ENCODE peak calls at places on chromosomes 5 and 9, in ten cellular contexts. One of them, this sample, is unnamed.

GRCh38 chr9:119905706-119906105 is 536.5 kb upstream of the BRINP1 start:
- DNase-seq in stimulated activated naive CD8-positive, alpha-beta T cell treated with anti-CD3 and anti-CD28 coated beads, Interleukin-15, Interleukin-2, amounts not matched to agents 100 U/mL and 50 U/mL, for 24 hours: no peak
- DNase-seq in COR-L47: peak
- DNase-seq in activated T-helper 1 cell treated with anti-CD3 and anti-CD28 coated beads, Interleukin-2, amount 50 U/mL, for 16 hours: no peak
- DNase-seq in T1000: no peak
- DNase-seq in heart right ventricle: no peak
- DNase-seq in GM13976: no peak
- DNase-seq in colonic mucosa: no peak
- DNase-seq in CD4-positive, CD25-positive, alpha-beta regulatory T cell: no peak
- DNase-seq in HTR-8/SVneo: no peak
- DNase-seq in this sample: peak

GRCh38 chr9:107260437-107261081 is 22.5 kb upstream of the RAD23B start:
- DNase-seq in stimulated activated naive CD8-positive, alpha-beta T cell treated with anti-CD3 and anti-CD28 coated beads, Interleukin-15, Interleukin-2, amounts not matched to agents 100 U/mL and 50 U/mL, for 24 hours: no peak
- DNase-seq in COR-L47: no peak
- DNase-seq in activated T-helper 1 cell treated with anti-CD3 and anti-CD28 coated beads, Interleukin-2, amount 50 U/mL, for 16 hours: no peak
- DNase-seq in T1000: no peak
- DNase-seq in heart right ventricle: no peak
- DNase-seq in GM13976: peak
- DNase-seq in colonic mucosa: no peak
- DNase-seq in CD4-positive, CD25-positive, alpha-beta regulatory T cell: no peak
- DNase-seq in HTR-8/SVneo: no peak
- DNase-seq in this sample: no peak

GRCh38 chr5:64147849-64148441 is 17.7 kb upstream of the RNF180 start:
- DNase-seq in stimulated activated naive CD8-positive, alpha-beta T cell treated with anti-CD3 and anti-CD28 coated beads, Interleukin-15, Interleukin-2, amounts not matched to agents 100 U/mL and 50 U/mL, for 24 hours: peak
- DNase-seq in COR-L47: peak
- DNase-seq in activated T-helper 1 cell treated with anti-CD3 and anti-CD28 coated beads, Interleukin-2, amount 50 U/mL, for 16 hours: no peak
- DNase-seq in T1000: no peak
- DNase-seq in heart right ventricle: peak
- DNase-seq in GM13976: peak
- DNase-seq in colonic mucosa: peak
- DNase-seq in CD4-positive, CD25-positive, alpha-beta regulatory T cell: no peak
- DNase-seq in HTR-8/SVneo: peak
- DNase-seq in this sample: peak

GRCh38 chr9:37104183-37104889 is 16.0 kb upstream of the ZCCHC7 start:
- DNase-seq in stimulated activated naive CD8-positive, alpha-beta T cell treated with anti-CD3 and anti-CD28 coated beads, Interleukin-15, Interleukin-2, amounts not matched to agents 100 U/mL and 50 U/mL, for 24 hours: no peak
- DNase-seq in COR-L47: no peak
- DNase-seq in activated T-helper 1 cell treated with anti-CD3 and anti-CD28 coated beads, Interleukin-2, amount 50 U/mL, for 16 hours: no peak
- DNase-seq in T1000: peak
- DNase-seq in heart right ventricle: no peak
- DNase-seq in GM13976: no peak
- DNase-seq in colonic mucosa: no peak
- DNase-seq in CD4-positive, CD25-positive, alpha-beta regulatory T cell: no peak
- DNase-seq in HTR-8/SVneo: no peak
- DNase-seq in this sample: no peak

GRCh38 chr5:56814361-56814962 is 887 bp upstream of the MAP3K1 start:
- DNase-seq in stimulated activated naive CD8-positive, alpha-beta T cell treated with anti-CD3 and anti-CD28 coated beads, Interleukin-15, Interleukin-2, amounts not matched to agents 100 U/mL and 50 U/mL, for 24 hours: peak
- DNase-seq in COR-L47: no peak
- DNase-seq in activated T-helper 1 cell treated with anti-CD3 and anti-CD28 coated beads, Interleukin-2, amount 50 U/mL, for 16 hours: peak
- DNase-seq in T1000: no peak
- DNase-seq in heart right ventricle: peak
- DNase-seq in GM13976: peak
- DNase-seq in colonic mucosa: peak
- DNase-seq in CD4-positive, CD25-positive, alpha-beta regulatory T cell: peak
- DNase-seq in HTR-8/SVneo: no peak
- DNase-seq in this sample: peak

GRCh38 chr5:62514510-62515119 is 64.0 kb upstream of the LRRC70 start:
- DNase-seq in stimulated activated naive CD8-positive, alpha-beta T cell treated with anti-CD3 and anti-CD28 coated beads, Interleukin-15, Interleukin-2, amounts not matched to agents 100 U/mL and 50 U/mL, for 24 hours: no peak
- DNase-seq in COR-L47: no peak
- DNase-seq in activated T-helper 1 cell treated with anti-CD3 and anti-CD28 coated beads, Interleukin-2, amount 50 U/mL, for 16 hours: no peak
- DNase-seq in T1000: no peak
- DNase-seq in heart right ventricle: no peak
- DNase-seq in GM13976: no peak
- DNase-seq in colonic mucosa: no peak
- DNase-seq in CD4-positive, CD25-positive, alpha-beta regulatory T cell: no peak
- DNase-seq in HTR-8/SVneo: no peak
- DNase-seq in this sample: no peak

GRCh38 chr9:116288658-116289057 is 135.1 kb downstream of the PAPPA start:
- DNase-seq in stimulated activated naive CD8-positive, alpha-beta T cell treated with anti-CD3 and anti-CD28 coated beads, Interleukin-15, Interleukin-2, amounts not matched to agents 100 U/mL and 50 U/mL, for 24 hours: no peak
- DNase-seq in COR-L47: no peak
- DNase-seq in activated T-helper 1 cell treated with anti-CD3 and anti-CD28 coated beads, Interleukin-2, amount 50 U/mL, for 16 hours: no peak
- DNase-seq in T1000: peak
- DNase-seq in heart right ventricle: no peak
- DNase-seq in GM13976: no peak
- DNase-seq in colonic mucosa: no peak
- DNase-seq in CD4-positive, CD25-positive, alpha-beta regulatory T cell: no peak
- DNase-seq in HTR-8/SVneo: peak
- DNase-seq in this sample: no peak

GRCh38 chr5:42749020-42749419 is 7.6 kb upstream of the CCDC152 start:
- DNase-seq in stimulated activated naive CD8-positive, alpha-beta T cell treated with anti-CD3 and anti-CD28 coated beads, Interleukin-15, Interleukin-2, amounts not matched to agents 100 U/mL and 50 U/mL, for 24 hours: no peak
- DNase-seq in COR-L47: no peak
- DNase-seq in activated T-helper 1 cell treated with anti-CD3 and anti-CD28 coated beads, Interleukin-2, amount 50 U/mL, for 16 hours: no peak
- DNase-seq in T1000: no peak
- DNase-seq in heart right ventricle: no peak
- DNase-seq in GM13976: no peak
- DNase-seq in colonic mucosa: no peak
- DNase-seq in CD4-positive, CD25-positive, alpha-beta regulatory T cell: no peak
- DNase-seq in HTR-8/SVneo: no peak
- DNase-seq in this sample: no peak

GRCh38 chr5:40976836-40977235 is 67.5 kb downstream of the C7 start:
- DNase-seq in stimulated activated naive CD8-positive, alpha-beta T cell treated with anti-CD3 and anti-CD28 coated beads, Interleukin-15, Interleukin-2, amounts not matched to agents 100 U/mL and 50 U/mL, for 24 hours: no peak
- DNase-seq in COR-L47: no peak
- DNase-seq in activated T-helper 1 cell treated with anti-CD3 and anti-CD28 coated beads, Interleukin-2, amount 50 U/mL, for 16 hours: no peak
- DNase-seq in T1000: no peak
- DNase-seq in heart right ventricle: no peak
- DNase-seq in GM13976: no peak
- DNase-seq in colonic mucosa: no peak
- DNase-seq in CD4-positive, CD25-positive, alpha-beta regulatory T cell: no peak
- DNase-seq in HTR-8/SVneo: no peak
- DNase-seq in this sample: no peak

GRCh38 chr9:2771101-2771500 is 53.8 kb downstream of the KCNV2 start:
- DNase-seq in stimulated activated naive CD8-positive, alpha-beta T cell treated with anti-CD3 and anti-CD28 coated beads, Interleukin-15, Interleukin-2, amounts not matched to agents 100 U/mL and 50 U/mL, for 24 hours: no peak
- DNase-seq in COR-L47: no peak
- DNase-seq in activated T-helper 1 cell treated with anti-CD3 and anti-CD28 coated beads, Interleukin-2, amount 50 U/mL, for 16 hours: no peak
- DNase-seq in T1000: no peak
- DNase-seq in heart right ventricle: no peak
- DNase-seq in GM13976: no peak
- DNase-seq in colonic mucosa: no peak
- DNase-seq in CD4-positive, CD25-positive, alpha-beta regulatory T cell: no peak
- DNase-seq in HTR-8/SVneo: no peak
- DNase-seq in this sample: no peak

GRCh38 chr5:142886211-142886610 is 116.0 kb downstream of the ARHGAP26 start:
- DNase-seq in stimulated activated naive CD8-positive, alpha-beta T cell treated with anti-CD3 and anti-CD28 coated beads, Interleukin-15, Interleukin-2, amounts not matched to agents 100 U/mL and 50 U/mL, for 24 hours: no peak
- DNase-seq in COR-L47: no peak
- DNase-seq in activated T-helper 1 cell treated with anti-CD3 and anti-CD28 coated beads, Interleukin-2, amount 50 U/mL, for 16 hours: no peak
- DNase-seq in T1000: no peak
- DNase-seq in heart right ventricle: no peak
- DNase-seq in GM13976: no peak
- DNase-seq in colonic mucosa: no peak
- DNase-seq in CD4-positive, CD25-positive, alpha-beta regulatory T cell: no peak
- DNase-seq in HTR-8/SVneo: no peak
- DNase-seq in this sample: no peak

GRCh38 chr5:142851731-142852130 is 81.6 kb downstream of the ARHGAP26 start:
- DNase-seq in stimulated activated naive CD8-positive, alpha-beta T cell treated with anti-CD3 and anti-CD28 coated beads, Interleukin-15, Interleukin-2, amounts not matched to agents 100 U/mL and 50 U/mL, for 24 hours: no peak
- DNase-seq in COR-L47: no peak
- DNase-seq in activated T-helper 1 cell treated with anti-CD3 and anti-CD28 coated beads, Interleukin-2, amount 50 U/mL, for 16 hours: no peak
- DNase-seq in T1000: no peak
- DNase-seq in heart right ventricle: no peak
- DNase-seq in GM13976: no peak
- DNase-seq in colonic mucosa: no peak
- DNase-seq in CD4-positive, CD25-positive, alpha-beta regulatory T cell: no peak
- DNase-seq in HTR-8/SVneo: no peak
- DNase-seq in this sample: no peak

GRCh38 chr5:158875272-158875679 is 224.4 kb downstream of the EBF1 start:
- DNase-seq in stimulated activated naive CD8-positive, alpha-beta T cell treated with anti-CD3 and anti-CD28 coated beads, Interleukin-15, Interleukin-2, amounts not matched to agents 100 U/mL and 50 U/mL, for 24 hours: no peak
- DNase-seq in COR-L47: no peak
- DNase-seq in activated T-helper 1 cell treated with anti-CD3 and anti-CD28 coated beads, Interleukin-2, amount 50 U/mL, for 16 hours: no peak
- DNase-seq in T1000: no peak
- DNase-seq in heart right ventricle: no peak
- DNase-seq in GM13976: no peak
- DNase-seq in colonic mucosa: no peak
- DNase-seq in CD4-positive, CD25-positive, alpha-beta regulatory T cell: no peak
- DNase-seq in HTR-8/SVneo: no peak
- DNase-seq in this sample: no peak

This sample was measured in NCI-H510A treated with DMSO at 0.1 percent for 48 hours.